ENCODE peak calls at places on chromosomes 1 and 21, in six cellular contexts. S is psoas muscle, B is endodermal cell, P is ascending aorta, X is uterus, F is mucosa of descending colon. A is an unnamed sample.
A peak's percentile ranks its signal among the peaks of the same experiment; 100 is the strongest.

GRCh38 chr1:34850382-34850781 is 9.2 kb downstream of the SMIM12 start:
- DNase-seq in B (no peak), P (no peak), X (no peak), F (no peak), S (no peak), A (no peak)

GRCh38 chr1:186643600-186643999 is 36.6 kb downstream of the PTGS2 start:
- DNase-seq in X (no peak), P (no peak), S (no peak), B (no peak), F (no peak), A (no peak)

GRCh38 chr1:35885961-35886558 is 3.1 kb downstream of the AGO1 start:
- DNase-seq in F (no peak), S (no peak), B (peak; percentile 97), X (no peak), P (no peak), A (no peak)

GRCh38 chr21:26513212-26513611 is 59.9 kb downstream of the CYYR1 start:
- DNase-seq in B (no peak), F (no peak), S (no peak), P (peak; percentile 69), X (no peak), A (no peak)

GRCh38 chr1:155295942-155296267 is 5.3 kb downstream of the PKLR start:
- DNase-seq in X (no peak), F (no peak), S (no peak), B (no peak), P (no peak), A (no peak)

GRCh38 chr1:9448132-9449105 is 90.8 kb upstream of the SLC25A33 start:
- DNase-seq in X (no peak), B (no peak), P (no peak), S (no peak), F (no peak), A (no peak)

GRCh38 chr1:37995773-37996379 is 6.1 kb upstream of the SF3A3 start:
- DNase-seq in F (peak; percentile 61), X (peak; percentile 95), P (peak; percentile 91), B (peak; percentile 89), S (peak; percentile 91), A (peak; percentile 85)

GRCh38 chr1:26269198-26269550 is 10.7 kb upstream of the SH3BGRL3 start:
- DNase-seq in F (no peak), S (no peak), B (no peak), P (no peak), X (no peak), A (no peak)

GRCh38 chr21:24290151-24290833 is 1317.0 kb downstream of the MRPL39 start:
- DNase-seq in F (no peak), B (no peak), S (no peak), P (no peak), X (no peak), A (no peak)

GRCh38 chr1:242025681-242026080 is 26.8 kb upstream of the MAP1LC3C start:
- DNase-seq in P (no peak), S (no peak), B (no peak), X (no peak), F (no peak), A (no peak)

GRCh38 chr1:209585672-209586071 is 2.2 kb downstream of the CAMK1G start:
- DNase-seq in F (peak; percentile 47), X (no peak), B (peak; percentile 80), P (no peak), S (peak; percentile 46), A (peak; percentile 72)

GRCh38 chr1:212452323-212453155 is 19.8 kb downstream of the NENF start:
- DNase-seq in B (no peak), P (peak; percentile 94), S (peak; percentile 26), F (peak; percentile 13), X (peak; percentile 73), A (no peak)

GRCh38 chr1:15198684-15199083 is 45.1 kb downstream of the TMEM51 start:
- DNase-seq in B (no peak), F (no peak), X (no peak), P (no peak), S (no peak), A (no peak)

GRCh38 chr1:220818421-220819173 is 31.9 kb downstream of the MTARC1 start:
- DNase-seq in S (peak; percentile 40), P (no peak), F (peak; percentile 35), B (peak; percentile 82), X (peak; percentile 61), A (no peak)

GRCh38 chr1:26317612-26318337 is at the start of gene CD52:
- DNase-seq in F (peak; percentile 42), B (peak; percentile 82), S (no peak), P (no peak), X (no peak), A (no peak)

GRCh38 chr1:36329817-36330216 is 6.4 kb upstream of the EVA1B start:
- DNase-seq in S (no peak), F (no peak), P (no peak), X (no peak), B (no peak), A (no peak)

GRCh38 chr1:223834660-223835263 is 11.0 kb downstream of the TP53BP2 start:
- DNase-seq in X (no peak), S (no peak), F (no peak), P (no peak), B (no peak), A (no peak)

DNA sequence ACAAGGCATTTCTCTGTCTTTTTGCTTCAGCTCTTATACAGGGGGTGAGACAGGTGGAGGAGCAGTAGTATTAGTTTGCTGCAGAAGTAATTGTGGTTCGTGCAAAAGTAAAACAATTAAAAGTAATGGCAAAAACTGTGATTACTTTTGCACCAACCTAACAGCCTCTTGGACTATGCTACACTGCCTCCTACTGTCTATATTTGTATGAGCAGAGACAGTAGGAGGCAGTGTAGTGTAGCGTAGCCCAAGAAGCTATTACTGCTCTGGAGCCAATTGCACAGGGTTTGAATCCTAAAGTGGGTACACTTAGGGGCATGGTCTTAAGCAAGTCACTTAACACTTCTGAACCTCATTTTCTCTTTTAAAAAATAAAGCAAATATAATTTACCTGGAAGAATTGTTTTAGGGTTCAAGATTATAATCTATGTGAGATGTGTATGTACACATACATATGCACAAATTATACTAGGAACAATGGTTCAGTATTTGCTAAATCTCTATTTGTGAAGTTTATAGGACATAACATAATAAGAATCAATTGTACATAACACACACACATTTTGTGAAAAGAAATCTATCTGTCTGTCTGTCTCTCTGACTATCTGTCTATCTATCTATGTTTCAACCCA is 103.8 kb downstream of the BRINP3 start:
- DNase-seq in B (peak; percentile 45), S (no peak), P (no peak), X (no peak), F (peak; percentile 25), A (no peak)
- TF ChIP-seq CTCF in B (peak; percentile 89), S (no peak), P (no peak), X (no peak), F (peak; percentile 13), A (peak; percentile 35)

GRCh38 chr21:46189959-46190490 is 5.8 kb upstream of the SPATC1L start:
- DNase-seq in P (no peak), X (peak; percentile 15), F (no peak), S (no peak), B (peak; percentile 45), A (peak; percentile 54)
- H3K36me3 ChIP-seq in P (peaks cover 35% of the 10 kb centered on the region), X (no peaks in the 10 kb centered on the region), F (no peaks in the 10 kb centered on the region), S (no peaks in the 10 kb centered on the region), B (peaks cover 19% of the 10 kb centered on the region), A (peaks cover 43% of the 10 kb centered on the region)

DNA sequence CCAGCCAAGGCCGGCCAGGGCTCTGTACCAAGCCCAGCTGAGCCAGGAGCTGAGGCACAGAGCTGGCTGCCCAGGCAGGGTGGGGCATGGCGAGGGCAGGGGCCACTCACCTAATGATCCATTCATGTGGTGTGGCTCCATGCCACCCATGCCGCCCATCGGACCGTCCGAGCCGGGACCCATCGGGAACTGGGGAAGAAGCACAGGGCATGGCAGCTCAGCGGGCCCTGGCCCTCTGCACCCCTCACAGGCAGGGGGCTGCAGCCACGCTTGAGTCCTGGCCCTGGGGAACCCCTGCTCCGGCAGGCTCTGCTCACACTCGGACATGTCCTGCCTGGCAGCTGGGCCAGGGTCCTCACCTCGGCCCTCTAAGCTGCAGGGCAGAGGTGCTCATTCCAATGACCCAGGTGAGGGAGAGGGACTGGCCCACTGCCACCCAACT is 28.7 kb downstream of the MRPL37 start:
- DNase-seq in B (no peak), P (no peak), X (no peak), F (no peak), S (no peak), A (no peak)
- TF ChIP-seq CTCF in B (no peak), P (no peak), X (no peak), F (no peak), S (no peak), A (no peak)

GRCh38 chr1:74375376-74375775 is 137.0 kb downstream of the LRRC53 start:
- DNase-seq in F (no peak), B (no peak), X (no peak), P (no peak), S (no peak), A (no peak)

DNA sequence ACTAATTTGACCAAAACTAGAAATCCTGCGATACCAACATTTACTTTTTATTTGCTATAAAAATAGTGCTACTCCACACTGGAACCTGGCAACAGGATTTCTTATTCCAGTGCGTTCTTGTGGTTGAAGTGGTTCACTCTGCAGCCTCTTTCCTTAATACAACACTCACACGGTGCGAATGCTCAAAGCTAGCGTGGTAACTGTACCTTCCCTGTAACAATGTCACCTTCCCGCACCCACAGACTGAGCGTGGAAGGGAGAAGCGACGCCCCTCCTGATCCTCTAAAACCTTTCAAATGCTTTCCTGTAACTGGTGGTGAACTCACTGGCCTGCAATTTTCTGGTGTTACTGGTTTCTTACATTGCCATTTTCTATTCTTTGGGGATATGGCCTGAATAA is 132.2 kb downstream of the LRRC53 start:
- DNase-seq in S (no peak), F (no peak), P (no peak), B (no peak), X (no peak), A (no peak)
- H3K36me3 ChIP-seq in S (no peaks in the 10 kb centered on the region), F (no peaks in the 10 kb centered on the region), P (no peaks in the 10 kb centered on the region), B (no peaks in the 10 kb centered on the region), X (no peaks in the 10 kb centered on the region), A (no peaks in the 10 kb centered on the region)

DNA sequence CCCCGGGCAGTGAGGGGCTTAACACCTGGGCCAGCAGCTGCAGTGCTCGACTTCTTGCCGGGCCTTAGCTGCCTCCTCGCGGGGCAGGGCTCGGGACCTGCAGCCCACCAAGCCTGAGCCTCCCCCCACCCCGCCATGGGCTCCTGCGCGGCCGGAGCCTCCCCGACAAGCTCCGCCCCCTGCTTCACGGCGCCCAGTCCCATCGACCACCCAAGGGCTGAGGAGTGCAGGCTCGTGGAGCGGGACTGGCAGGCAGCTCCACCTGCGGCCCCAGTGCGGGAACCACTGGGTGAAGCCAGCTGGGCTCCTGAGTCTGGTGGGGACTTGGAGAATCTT is 67.8 kb upstream of the NR5A2 start:
- DNase-seq in B (no peak), F (no peak), S (no peak), P (no peak), X (no peak), A (no peak)
- TF ChIP-seq CTCF in B (no peak), F (no peak), S (no peak), P (no peak), X (no peak), A (no peak)

GRCh38 chr1:202011994-202012393 is 1.6 kb downstream of the ELF3 start:
- DNase-seq in F (peak; percentile 53), B (no peak), S (no peak), P (no peak), X (no peak), A (no peak)
- H3K36me3 ChIP-seq in F (no peaks in the 10 kb centered on the region), B (peaks cover 7% of the 10 kb centered on the region), S (no peaks in the 10 kb centered on the region), P (no peaks in the 10 kb centered on the region), X (no peaks in the 10 kb centered on the region), A (peaks cover 22% of the 10 kb centered on the region)

A was measured in upper lobe of right lung.